ENCODE peak calls at places on chromosomes 1 and 21, in four cellular contexts. S is mesenchymal stem cell, M is fibroblast of lung, Z is GM12878. C is an unnamed sample.

GRCh38 chr21:40340357-40340756 is 473.1 kb downstream of the PCP4 start:
- DNase-seq in S (no peak), M (no peak), Z (no peak), C (no peak)

GRCh38 chr1:209040351-209040750 is 543.2 kb upstream of the CAMK1G start:
- DNase-seq in S (no peak), M (peak; percentile 6), Z (no peak), C (no peak)

GRCh38 chr1:33378976-33379375 is 51.9 kb downstream of the PHC2 start:
- DNase-seq in S (no peak), M (no peak), Z (peak; percentile 25), C (no peak)

GRCh38 chr1:111948209-111949131 is 41.0 kb downstream of the KCND3 start:
- DNase-seq in S (no peak), M (peak; percentile 34), Z (no peak), C (no peak)

GRCh38 chr1:85200870-85201339 is at the start of gene SYDE2:
- DNase-seq in S (peak; percentile 77), M (peak; percentile 71), Z (no peak), C (peak; percentile 81)

GRCh38 chr1:88998716-88999115 is 6.3 kb upstream of the KYAT3 start:
- DNase-seq in S (peak; percentile 73), M (peak; percentile 53), Z (no peak), C (peak; percentile 89)

GRCh38 chr1:230167419-230167852 is 100.4 kb downstream of the GALNT2 start:
- DNase-seq in S (peak; percentile 37), M (peak; percentile 56), Z (peak; percentile 54), C (peak; percentile 40)

GRCh38 chr1:200524092-200524491 is 96.5 kb downstream of the KIF14 start:
- DNase-seq in S (no peak), M (no peak), Z (no peak), C (no peak)

GRCh38 chr1:21909787-21910503 is 27.2 kb downstream of the HSPG2 start:
- DNase-seq in S (peak; percentile 61), M (peak; percentile 86), Z (peak; percentile 33), C (peak; percentile 86)

GRCh38 chr1:16076871-16077250 is 3.4 kb upstream of the FAM131C start:
- DNase-seq in S (no peak), M (peak; percentile 79), Z (no peak), C (peak; percentile 68)

GRCh38 chr1:6497215-6497866 is 5.9 kb upstream of the PLEKHG5 start:
- DNase-seq in S (peak; percentile 52), M (peak; percentile 50), Z (no peak), C (peak; percentile 76)

GRCh38 chr1:119250299-119250698 is 109.8 kb upstream of the WARS2 start:
- DNase-seq in S (no peak), M (no peak), Z (no peak), C (no peak)

GRCh38 chr1:30319765-30320580 is 403.4 kb downstream of the MATN1 start:
- DNase-seq in S (no peak), M (no peak), Z (no peak), C (no peak)

GRCh38 chr1:29503441-29503840 is 267.1 kb downstream of the PTPRU start:
- DNase-seq in S (no peak), M (no peak), Z (no peak), C (no peak)

GRCh38 chr1:57112148-57112547 is 146.3 kb upstream of the C8B start:
- DNase-seq in S (no peak), M (peak; percentile 72), Z (no peak), C (no peak)

GRCh38 chr1:225709101-225709500 is 56.2 kb upstream of the ENAH start:
- DNase-seq in S (no peak), M (no peak), Z (no peak), C (no peak)

GRCh38 chr1:164064501-164064900 is 494.5 kb upstream of the PBX1 start:
- DNase-seq in S (peak; percentile 50), M (no peak), Z (no peak), C (peak; percentile 4)

GRCh38 chr21:35511298-35512162 is 462.4 kb upstream of the RUNX1 start:
- DNase-seq in S (peak; percentile 80), M (peak; percentile 64), Z (no peak), C (peak; percentile 63)

GRCh38 chr1:42000781-42001180 is 82.1 kb upstream of the HIVEP3 start:
- DNase-seq in S (no peak), M (no peak), Z (no peak), C (no peak)

GRCh38 chr1:24584103-24584764 is 28.3 kb downstream of the NCMAP start:
- DNase-seq in S (no peak), M (no peak), Z (no peak), C (no peak)

GRCh38 chr1:228335406-228336307 is 71.0 kb downstream of the TRIM11 start:
- DNase-seq in S (no peak), M (no peak), Z (no peak), C (no peak)

GRCh38 chr1:234722267-234722704 is 112.3 kb upstream of the IRF2BP2 start:
- DNase-seq in S (no peak), M (no peak), Z (no peak), C (no peak)

GRCh38 chr1:156485984-156486383 is 14.6 kb downstream of the MEF2D start:
- DNase-seq in S (no peak), M (no peak), Z (no peak), C (no peak)
- H3K4me1 ChIP-seq in S (peaks cover 35% of the 10 kb centered on the region), M (peaks cover 20% of the 10 kb centered on the region), Z (peaks cover 77% of the 10 kb centered on the region), C (peaks cover 42% of the 10 kb centered on the region)

GRCh38 chr1:210233216-210233494 is 559 bp downstream of the SERTAD4 start:
- DNase-seq in S (peak; percentile 47), M (no peak), Z (no peak), C (peak; percentile 73)
- H3K9ac ChIP-seq in S (peak overlapping the region; percentile 45), M (peak overlapping the region; percentile 43), Z (no peak overlapping the region), C (peak overlapping the region; percentile 34)

GRCh38 chr1:44720281-44720680 is 10.7 kb downstream of the RNU5D-1 start:
- DNase-seq in S (peak; percentile 43), M (no peak), Z (no peak), C (no peak)
- H3K4me1 ChIP-seq in S (peaks cover 5% of the 10 kb centered on the region), M (no peaks in the 10 kb centered on the region), Z (peaks cover 53% of the 10 kb centered on the region), C (no peaks in the 10 kb centered on the region)

GRCh38 chr1:53115403-53116306 is 26.8 kb downstream of the SLC1A7 start:
- DNase-seq in S (peak; percentile 91), M (peak; percentile 62), Z (no peak), C (peak; percentile 65)

GRCh38 chr1:53116933-53117332 is 25.5 kb downstream of the SLC1A7 start:
- DNase-seq in S (no peak), M (no peak), Z (no peak), C (no peak)

GRCh38 chr1:53120659-53121058 is 21.8 kb downstream of the SLC1A7 start:
- DNase-seq in S (no peak), M (no peak), Z (no peak), C (no peak)

GRCh38 chr1:53116307-53116810 is 26.1 kb downstream of the SLC1A7 start:
- DNase-seq in S (no peak), M (no peak), Z (no peak), C (no peak)

GRCh38 chr1:53117836-53118235 is 24.6 kb downstream of the SLC1A7 start:
- DNase-seq in S (no peak), M (no peak), Z (no peak), C (no peak)
- H3K9ac ChIP-seq in S (no peak overlapping the region), M (no peak overlapping the region), Z (no peak overlapping the region), C (no peak overlapping the region)

GRCh38 chr1:107251083-107251482 is 110.2 kb downstream of the NTNG1 start:
- DNase-seq in S (no peak), M (peak; percentile 56), Z (no peak), C (no peak)
- H3K4me1 ChIP-seq in S (peaks cover 6% of the 10 kb centered on the region), M (no peaks in the 10 kb centered on the region), Z (no peaks in the 10 kb centered on the region), C (no peaks in the 10 kb centered on the region)

GRCh38 chr1:201715801-201716741 is 112.9 kb upstream of the IPO9 start:
- DNase-seq in S (peak; percentile 43), M (no peak), Z (peak; percentile 23), C (no peak)

GRCh38 chr1:201716742-201717135 is 112.2 kb upstream of the IPO9 start:
- DNase-seq in S (no peak), M (no peak), Z (no peak), C (no peak)

GRCh38 chr1:201714542-201715276 is 114.2 kb upstream of the IPO9 start:
- DNase-seq in S (peak; percentile 100), M (peak; percentile 100), Z (no peak), C (peak; percentile 98)

GRCh38 chr1:201717286-201717685 is 111.7 kb upstream of the IPO9 start:
- DNase-seq in S (no peak), M (no peak), Z (no peak), C (no peak)

GRCh38 chr1:201715351-201715750 is 113.6 kb upstream of the IPO9 start:
- DNase-seq in S (no peak), M (no peak), Z (no peak), C (no peak)
- H3K9ac ChIP-seq in S (peak overlapping the region; percentile 81), M (no peak overlapping the region), Z (no peak overlapping the region), C (peak overlapping the region; percentile 81)

GRCh38 chr1:207827488-207827830 is 75.6 kb downstream of the CD46 start:
- DNase-seq in S (no peak), M (no peak), Z (no peak), C (no peak)

GRCh38 chr1:207828046-207828445 is 76.2 kb downstream of the CD46 start:
- DNase-seq in S (no peak), M (no peak), Z (no peak), C (no peak)

GRCh38 chr1:207830788-207831187 is 78.9 kb downstream of the CD46 start:
- DNase-seq in S (no peak), M (no peak), Z (no peak), C (no peak)

GRCh38 chr1:207828485-207829158 is 76.8 kb downstream of the CD46 start:
- DNase-seq in S (peak; percentile 89), M (peak; percentile 66), Z (peak; percentile 81), C (peak; percentile 86)

DNA sequence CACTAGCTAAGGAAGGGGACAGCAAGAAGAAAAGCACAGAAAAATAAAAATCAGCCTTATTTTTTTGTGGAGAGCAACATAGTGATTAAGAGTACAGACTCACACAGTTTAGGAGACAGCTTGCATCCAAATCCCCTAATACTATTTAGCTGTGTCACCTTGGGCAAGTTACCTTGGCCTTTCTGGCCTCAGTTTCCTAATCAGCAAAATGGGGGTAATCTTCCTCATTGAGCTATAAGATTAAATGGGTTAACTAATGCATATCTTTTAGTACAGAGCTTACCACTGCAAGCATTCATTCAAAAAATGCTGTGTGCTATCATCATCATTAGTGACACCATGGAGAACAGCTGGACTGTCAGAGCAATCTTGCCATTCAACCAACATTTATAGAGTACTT is 77.7 kb downstream of the CD46 start:
- DNase-seq in S (no peak), M (no peak), Z (no peak), C (no peak)
- H3K4me1 ChIP-seq in S (peaks cover 3% of the 10 kb centered on the region), M (peaks cover 23% of the 10 kb centered on the region), Z (peaks cover 58% of the 10 kb centered on the region), C (peaks cover 33% of the 10 kb centered on the region)

C was measured in adipocyte.